ENCODE peak calls at places on chromosomes 1 and 21, in six cellular contexts. One of them, this sample, is unnamed.

GRCh38 chr1:231023150-231023549 is 16.9 kb downstream of the FAM89A start:
- DNase-seq in choroid plexus epithelial cell: no peak
- DNase-seq in nephron progenitor cell: no peak
- DNase-seq in NCI-H2081 treated with DMSO at 0.1 percent for 48 hours: no peak
- DNase-seq in OCI-M1: no peak
- DNase-seq in left ventricle myocardium inferior: no peak
- DNase-seq in this sample: no peak

GRCh38 chr1:30234091-30234490 is 489.3 kb downstream of the MATN1 start:
- DNase-seq in OCI-M1: no peak
- DNase-seq in NCI-H2081 treated with DMSO at 0.1 percent for 48 hours: no peak
- DNase-seq in nephron progenitor cell: no peak
- DNase-seq in left ventricle myocardium inferior: no peak
- DNase-seq in choroid plexus epithelial cell: no peak
- DNase-seq in this sample: no peak

GRCh38 chr21:28543975-28544374 is 448.7 kb downstream of the LTN1 start:
- DNase-seq in left ventricle myocardium inferior: no peak
- DNase-seq in nephron progenitor cell: no peak
- DNase-seq in NCI-H2081 treated with DMSO at 0.1 percent for 48 hours: no peak
- DNase-seq in OCI-M1: peak; percentile 55
- DNase-seq in choroid plexus epithelial cell: no peak
- DNase-seq in this sample: no peak

GRCh38 chr21:46345861-46346260 is 21.9 kb downstream of the PCNT start:
- DNase-seq in OCI-M1: no peak
- DNase-seq in left ventricle myocardium inferior: no peak
- DNase-seq in choroid plexus epithelial cell: no peak
- DNase-seq in NCI-H2081 treated with DMSO at 0.1 percent for 48 hours: no peak
- DNase-seq in nephron progenitor cell: no peak
- DNase-seq in this sample: no peak

GRCh38 chr1:94528271-94528670 is 13.3 kb downstream of the F3 start:
- DNase-seq in left ventricle myocardium inferior: no peak
- DNase-seq in NCI-H2081 treated with DMSO at 0.1 percent for 48 hours: no peak
- DNase-seq in choroid plexus epithelial cell: peak; percentile 39
- DNase-seq in nephron progenitor cell: no peak
- DNase-seq in OCI-M1: no peak
- DNase-seq in this sample: no peak

GRCh38 chr1:30174499-30174898 is 548.9 kb downstream of the MATN1 start:
- DNase-seq in choroid plexus epithelial cell: no peak
- DNase-seq in left ventricle myocardium inferior: no peak
- DNase-seq in NCI-H2081 treated with DMSO at 0.1 percent for 48 hours: no peak
- DNase-seq in nephron progenitor cell: no peak
- DNase-seq in OCI-M1: no peak
- DNase-seq in this sample: no peak

GRCh38 chr1:197029749-197030148 is 37.3 kb downstream of the F13B start:
- DNase-seq in choroid plexus epithelial cell: no peak
- DNase-seq in nephron progenitor cell: no peak
- DNase-seq in left ventricle myocardium inferior: no peak
- DNase-seq in NCI-H2081 treated with DMSO at 0.1 percent for 48 hours: no peak
- DNase-seq in OCI-M1: no peak
- DNase-seq in this sample: no peak

GRCh38 chr1:1157914-1158710 is 15.6 kb upstream of the TTLL10 start:
- DNase-seq in NCI-H2081 treated with DMSO at 0.1 percent for 48 hours: no peak
- DNase-seq in nephron progenitor cell: peak; percentile 44
- DNase-seq in OCI-M1: peak; percentile 49
- DNase-seq in choroid plexus epithelial cell: peak; percentile 16
- DNase-seq in left ventricle myocardium inferior: peak; percentile 54
- DNase-seq in this sample: no peak

GRCh38 chr1:77468556-77468955 is 186.7 kb downstream of the AK5 start:
- DNase-seq in left ventricle myocardium inferior: no peak
- DNase-seq in choroid plexus epithelial cell: no peak
- DNase-seq in nephron progenitor cell: no peak
- DNase-seq in NCI-H2081 treated with DMSO at 0.1 percent for 48 hours: no peak
- DNase-seq in OCI-M1: no peak
- DNase-seq in this sample: no peak

GRCh38 chr1:99005142-99005491 is 456 bp upstream of the PLPPR5 start:
- DNase-seq in nephron progenitor cell: no peak
- DNase-seq in OCI-M1: no peak
- DNase-seq in left ventricle myocardium inferior: no peak
- DNase-seq in NCI-H2081 treated with DMSO at 0.1 percent for 48 hours: no peak
- DNase-seq in choroid plexus epithelial cell: peak; percentile 6
- DNase-seq in this sample: no peak

This sample was measured in NCI-H1694.